ENCODE peak calls at places on chromosomes 13 and 19, in seven cellular contexts. A is OCI-LY7, K is HFF-Myc, L is fibroblast of lung, F is kidney epithelial cell, E is choroid plexus epithelial cell, Y is lower lobe of right lung. S is an unnamed sample.

GRCh38 chr13:22744688-22745452 is 435.9 kb upstream of the SGCG start:
- DNase-seq in A (no peak), Y (no peak), E (no peak), F (no peak), K (no peak), L (no peak), S (no peak)

GRCh38 chr13:65336916-65337315 is 1893.2 kb downstream of the PCDH9 start:
- DNase-seq in K (no peak), E (peak), F (no peak), Y (no peak), A (no peak), L (peak), S (no peak)

GRCh38 chr13:66405908-66406802 is 824.0 kb downstream of the PCDH9 start:
- DNase-seq in E (peak), Y (no peak), L (peak), F (peak), A (no peak), K (no peak), S (peak)

GRCh38 chr13:98335721-98336120 is 158.7 kb upstream of the RNF113B start:
- DNase-seq in K (no peak), F (no peak), L (no peak), A (no peak), E (no peak), Y (no peak), S (no peak)

GRCh38 chr13:106617561-106617960 is 49.6 kb upstream of the ARGLU1 start:
- DNase-seq in E (peak), Y (no peak), L (no peak), F (peak), A (no peak), K (no peak), S (peak)

GRCh38 chr13:51839711-51840110 is 5.3 kb downstream of the TMEM272 start:
- DNase-seq in A (no peak), E (no peak), L (no peak), Y (no peak), K (no peak), F (no peak), S (no peak)

GRCh38 chr19:38731654-38732301 is 12.5 kb downstream of the CAPN12 start:
- DNase-seq in L (no peak), E (no peak), K (no peak), F (no peak), A (no peak), Y (peak), S (no peak)

GRCh38 chr19:47363758-47364529 is 14.8 kb downstream of the DHX34 start:
- DNase-seq in E (peak), A (no peak), L (peak), K (no peak), Y (no peak), F (no peak), S (peak)

GRCh38 chr19:47778089-47778953 is at the start of gene SELENOW:
- DNase-seq in L (peak), K (no peak), F (no peak), A (peak), E (peak), Y (peak), S (peak)

GRCh38 chr19:6387372-6387771 is 5.6 kb downstream of the GTF2F1 start:
- DNase-seq in F (no peak), A (no peak), Y (no peak), K (no peak), L (no peak), E (no peak), S (no peak)

GRCh38 chr13:91014696-91015095 is 332.8 kb upstream of the MIR17HG start:
- DNase-seq in A (no peak), L (peak), F (no peak), Y (no peak), E (peak), K (no peak), S (no peak)

GRCh38 chr19:14027856-14028450 is at the start of gene RLN3:
- DNase-seq in F (no peak), Y (no peak), A (no peak), E (no peak), K (no peak), L (no peak), S (no peak)

GRCh38 chr13:99659234-99659633 is 158.0 kb downstream of the TM9SF2 start:
- DNase-seq in F (no peak), Y (no peak), L (no peak), E (no peak), K (no peak), A (no peak), S (no peak)

GRCh38 chr13:114219406-114219805 is 15.3 kb upstream of the CDC16 start:
- DNase-seq in Y (no peak), L (no peak), F (no peak), K (no peak), A (no peak), E (no peak), S (peak)

GRCh38 chr19:5559804-5560133 is 8.0 kb downstream of the TINCR start:
- DNase-seq in E (no peak), L (no peak), K (no peak), F (no peak), A (no peak), Y (no peak), S (no peak)

GRCh38 chr19:8858260-8858659 is 26.1 kb downstream of the MBD3L1 start:
- DNase-seq in Y (no peak), E (no peak), K (no peak), F (no peak), L (no peak), A (no peak), S (no peak)

GRCh38 chr19:14015454-14016035 is 9.4 kb upstream of the RFX1 start:
- DNase-seq in F (no peak), Y (peak), L (no peak), K (no peak), A (peak), E (no peak), S (no peak)

GRCh38 chr19:13211426-13212308 is 61.5 kb downstream of the IER2 start:
- DNase-seq in L (no peak), A (no peak), Y (no peak), F (no peak), K (no peak), E (no peak), S (no peak)

GRCh38 chr19:13978306-13978705 is 26.0 kb downstream of the DCAF15 start:
- DNase-seq in F (no peak), K (peak), L (peak), E (peak), Y (peak), A (peak), S (no peak)

GRCh38 chr19:37056776-37057175 is 21.5 kb upstream of the ZNF420 start:
- DNase-seq in K (no peak), E (no peak), A (no peak), L (no peak), Y (no peak), F (no peak), S (no peak)

GRCh38 chr19:41882568-41883462 is at the start of gene ARHGEF1:
- DNase-seq in Y (peak), L (peak), F (no peak), E (no peak), K (no peak), A (peak), S (no peak)

GRCh38 chr13:96052655-96053002 is 572 bp downstream of the UGGT2 start:
- DNase-seq in F (peak), Y (no peak), K (no peak), L (peak), A (no peak), E (peak), S (peak)

GRCh38 chr13:64075543-64076271 is 2660.1 kb upstream of the PCDH20 start:
- DNase-seq in L (no peak), A (no peak), K (no peak), Y (no peak), E (no peak), F (no peak), S (no peak)

GRCh38 chr13:39297023-39297422 is 258.8 kb downstream of the NHLRC3 start:
- DNase-seq in F (no peak), Y (no peak), A (no peak), K (no peak), E (no peak), L (no peak), S (no peak)

GRCh38 chr19:32202244-32202643 is 143.2 kb upstream of the ZNF507 start:
- DNase-seq in E (no peak), K (no peak), Y (no peak), A (no peak), F (no peak), L (no peak), S (no peak)

GRCh38 chr19:34838753-34839431 is 65.9 kb upstream of the ZNF599 start:
- DNase-seq in F (no peak), A (no peak), K (no peak), E (peak), L (peak), Y (no peak), S (peak)

GRCh38 chr19:10295305-10295846 is 5.6 kb downstream of the ICAM5 start:
- DNase-seq in Y (peak), K (no peak), L (no peak), E (peak), F (no peak), A (peak), S (peak)
- TF ChIP-seq CTCF in Y (peak), K (peak), L (no peak), E (peak), F (no peak), A (no peak), S (peak)

DNA sequence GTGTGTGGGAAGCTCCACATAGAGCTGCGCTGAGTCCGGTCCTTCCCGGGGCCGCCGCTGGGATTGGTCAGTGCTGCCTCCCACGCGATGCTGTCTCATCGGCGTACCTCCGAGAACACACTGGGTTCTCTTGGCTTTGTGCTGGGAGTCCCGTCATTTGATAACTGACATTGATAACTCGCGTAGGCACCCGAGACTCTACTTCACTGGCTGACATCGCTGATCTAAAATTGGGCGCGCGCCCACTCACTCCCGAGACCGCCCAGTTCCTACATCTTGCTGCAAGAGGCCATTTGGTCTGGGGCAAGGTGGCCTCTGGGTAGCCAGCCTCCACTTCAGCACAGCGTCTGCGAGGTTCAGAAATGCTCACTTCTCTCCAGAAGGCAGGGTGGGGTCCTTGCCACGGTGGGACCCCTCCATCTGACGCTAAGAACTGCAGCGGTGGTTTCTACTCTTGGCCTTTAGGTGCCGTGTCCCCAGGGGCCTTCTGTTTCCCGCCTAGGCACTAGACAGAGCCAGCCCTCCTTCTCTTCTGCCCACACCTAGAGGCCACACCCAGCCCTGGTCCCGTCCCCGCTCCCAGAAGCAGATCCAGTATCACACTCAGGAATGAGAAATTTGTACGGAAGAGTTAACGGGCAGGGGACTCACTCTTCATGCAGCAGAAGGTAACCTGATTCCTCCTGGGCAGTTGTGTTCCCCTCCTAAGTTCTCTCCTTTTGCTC is 40.7 kb upstream of the ATP11A start:
- DNase-seq in F (no peak), E (no peak), L (no peak), K (no peak), A (no peak), Y (peak), S (no peak)
- H3K4me3 ChIP-seq in F (no peak), E (no peak), L (no peak), K (no peak), A (no peak), Y (no peak), S (no peak)

DNA sequence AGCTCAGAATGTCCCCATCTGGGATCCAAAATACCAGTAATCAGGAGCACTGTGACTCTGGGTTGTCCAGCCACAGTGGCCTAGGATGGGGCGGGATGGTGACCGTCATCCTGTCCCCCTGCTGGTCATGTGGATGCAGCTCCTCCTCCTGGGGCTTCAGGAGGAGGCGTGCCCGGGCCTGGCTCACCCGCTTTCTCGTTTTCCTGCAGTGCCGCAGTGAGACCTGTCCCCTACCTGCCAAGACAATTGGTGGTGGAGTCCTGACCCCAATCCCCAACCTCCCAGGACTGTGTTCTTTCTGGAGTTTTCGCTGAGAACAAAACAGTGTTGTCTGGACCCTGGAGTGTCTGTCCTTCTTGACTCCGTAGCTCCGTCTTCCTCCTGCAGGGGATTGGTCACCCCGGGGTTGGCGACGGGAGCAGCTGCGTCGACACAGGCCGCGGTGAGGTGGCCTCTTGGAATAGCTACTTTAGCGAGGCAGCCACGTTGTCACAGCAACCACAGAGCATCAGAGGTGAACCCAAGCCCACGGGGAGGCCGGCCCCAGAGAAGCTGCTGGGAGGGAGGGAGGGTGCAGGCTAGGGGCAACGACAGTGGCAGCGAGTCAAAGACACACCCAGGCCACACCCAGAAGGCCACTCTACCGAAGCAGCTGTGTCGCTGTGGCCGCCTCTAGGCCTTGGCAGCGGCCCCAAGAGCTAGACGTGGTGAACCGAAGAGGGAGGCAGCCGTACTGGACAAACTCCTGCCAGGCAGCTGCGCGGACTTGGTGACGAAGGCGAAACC is 10.1 kb upstream of the EMC10 start:
- DNase-seq in Y (peak), E (no peak), L (no peak), K (no peak), A (no peak), F (no peak), S (no peak)
- TF ChIP-seq CTCF in Y (no peak), E (peak), L (no peak), K (peak), A (peak), F (peak), S (peak)

GRCh38 chr19:798415-799075 is 1.3 kb downstream of the PTBP1 start:
- DNase-seq in F (no peak), A (peak), E (no peak), Y (peak), L (no peak), K (no peak), S (no peak)

GRCh38 chr19:801030-801860 is 4.0 kb downstream of the PTBP1 start:
- DNase-seq in F (no peak), A (no peak), K (peak), L (peak), Y (peak), E (no peak), S (peak)

GRCh38 chr19:799076-799881 is 2.0 kb downstream of the PTBP1 start:
- DNase-seq in K (no peak), Y (no peak), F (no peak), L (peak), E (peak), A (peak), S (peak)

GRCh38 chr19:801861-802496 is 4.7 kb downstream of the PTBP1 start:
- DNase-seq in A (no peak), L (peak), K (no peak), E (peak), F (no peak), Y (peak), S (peak)

GRCh38 chr19:800360-801029 is 3.2 kb downstream of the PTBP1 start:
- DNase-seq in A (no peak), F (peak), L (no peak), E (peak), K (no peak), Y (no peak), S (peak)
- H3K4me3 ChIP-seq in A (no peak), F (peak), L (peak), E (peak), K (peak), Y (peak), S (peak)

GRCh38 chr13:41847216-41847615 is 113.7 kb downstream of the VWA8 start:
- DNase-seq in L (no peak), Y (no peak), K (no peak), E (no peak), A (no peak), F (no peak), S (no peak)

DNA sequence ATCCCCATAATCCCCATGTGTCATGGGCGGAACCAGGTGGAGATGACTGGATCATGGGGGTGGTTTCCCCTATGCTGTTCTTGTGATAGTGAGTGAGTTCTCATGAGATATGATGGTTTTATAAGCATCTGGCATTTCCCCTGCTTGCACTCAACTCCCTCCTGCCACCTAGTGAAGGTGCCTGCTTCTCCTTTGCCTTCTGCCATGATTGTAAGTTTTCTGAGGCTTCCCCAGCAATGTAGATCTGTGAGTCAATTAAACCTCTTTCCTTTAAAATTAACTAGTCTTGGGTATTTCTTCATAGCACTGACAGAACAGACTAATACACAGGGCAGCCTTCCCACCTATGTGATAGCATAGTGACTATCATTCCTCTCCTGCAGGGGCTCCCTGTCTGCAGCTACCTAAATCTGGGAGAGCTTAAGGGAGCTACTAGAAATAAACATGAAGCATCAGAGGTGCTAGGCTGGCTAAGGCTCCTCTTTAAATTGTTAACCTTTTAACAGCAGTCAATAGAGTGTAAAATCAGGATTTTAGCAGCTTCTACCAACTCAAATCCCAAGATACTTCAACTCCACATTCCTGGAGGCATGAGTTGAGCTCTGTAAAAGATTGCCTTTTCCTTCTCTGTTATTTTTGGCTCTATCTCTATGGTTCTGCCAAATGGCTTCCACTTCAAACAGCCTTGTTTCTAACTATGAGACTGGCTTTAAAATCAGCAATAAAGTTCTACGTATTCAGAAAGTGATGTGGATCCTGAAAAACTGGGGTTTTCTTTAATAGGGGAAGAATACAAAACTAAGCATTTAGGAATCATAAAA is 112.3 kb downstream of the VWA8 start:
- DNase-seq in Y (no peak), F (no peak), A (no peak), L (peak), K (no peak), E (peak), S (peak)
- TF ChIP-seq CTCF in Y (no peak), F (peak), A (peak), L (peak), K (no peak), E (peak), S (peak)

GRCh38 chr19:17830567-17831418 is 9.5 kb upstream of the INSL3 start:
- DNase-seq in E (peak), K (no peak), L (peak), Y (peak), A (peak), F (peak), S (peak)

GRCh38 chr19:17832443-17833208 is 11.3 kb upstream of the INSL3 start:
- DNase-seq in Y (no peak), K (no peak), E (no peak), L (no peak), F (no peak), A (no peak), S (no peak)

GRCh38 chr19:17826508-17827056 is 5.3 kb upstream of the INSL3 start:
- DNase-seq in Y (no peak), K (no peak), L (no peak), F (no peak), A (no peak), E (no peak), S (no peak)

GRCh38 chr19:17831419-17831888 is 10.1 kb upstream of the INSL3 start:
- DNase-seq in A (no peak), E (no peak), L (no peak), Y (no peak), F (no peak), K (no peak), S (no peak)

GRCh38 chr19:17829855-17830566 is 8.7 kb upstream of the INSL3 start:
- DNase-seq in K (no peak), F (peak), Y (no peak), L (peak), E (peak), A (no peak), S (no peak)
- H3K4me3 ChIP-seq in K (peak), F (peak), Y (peak), L (no peak), E (peak), A (no peak), S (peak)